ENCODE peak calls at places on chromosomes 3 and 15, in eight cellular contexts. U is MM.1S, P is HCT116, O is keratinocyte, K is neural progenitor cell, T is HepG2, F is GM23248, H is mammary epithelial cell. I is an unnamed sample.

GRCh38 chr3:52851348-52851747 is 16.5 kb upstream of the MUSTN1 start:
- DNase-seq in K (peak), O (no peak), F (peak), P (peak), T (peak), U (peak), H (peak), I (no peak)

GRCh38 chr15:84834969-84835368 is 17.8 kb downstream of the ALPK3 start:
- DNase-seq in T (no peak), K (no peak), O (no peak), H (no peak), F (no peak), P (no peak), U (no peak), I (no peak)

GRCh38 chr3:32176989-32177701 is 61.3 kb upstream of the CMTM8 start:
- DNase-seq in H (peak), P (peak), K (peak), F (peak), T (peak), O (peak), U (peak), I (no peak)

GRCh38 chr3:39506863-39507262 is 39.4 kb downstream of the MOBP start:
- DNase-seq in F (no peak), U (no peak), T (no peak), O (no peak), H (no peak), P (no peak), K (no peak), I (no peak)

GRCh38 chr3:67461667-67462142 is 192.7 kb downstream of the SUCLG2 start:
- DNase-seq in O (no peak), T (no peak), H (no peak), F (peak), P (no peak), U (no peak), K (no peak), I (no peak)

GRCh38 chr15:69808756-69809155 is 289.0 kb downstream of the TLE3 start:
- DNase-seq in F (peak), H (no peak), O (no peak), T (no peak), P (no peak), K (no peak), U (no peak), I (no peak)

GRCh38 chr15:90870354-90871096 is 2.1 kb downstream of the FURIN start:
- DNase-seq in H (no peak), P (no peak), U (no peak), O (no peak), K (no peak), T (no peak), F (peak), I (no peak)

GRCh38 chr3:15998896-15999295 is 175.6 kb upstream of the GALNT15 start:
- DNase-seq in K (no peak), H (no peak), P (no peak), O (no peak), U (no peak), F (no peak), T (no peak), I (no peak)

GRCh38 chr3:165254812-165255211 is 58.6 kb upstream of the SLITRK3 start:
- DNase-seq in F (peak), T (peak), U (peak), K (peak), H (no peak), O (no peak), P (peak), I (no peak)

GRCh38 chr3:40827942-40828688 is 303.4 kb downstream of the ZNF621 start:
- DNase-seq in P (no peak), U (no peak), O (no peak), K (no peak), F (peak), T (no peak), H (peak), I (no peak)

GRCh38 chr15:74983725-74984231 is 11.6 kb upstream of the SCAMP5 start:
- DNase-seq in T (no peak), K (no peak), O (no peak), F (peak), U (peak), H (peak), P (no peak), I (no peak)

GRCh38 chr3:71585126-71585525 is 1.6 kb upstream of the FOXP1 start:
- DNase-seq in P (no peak), H (no peak), F (peak), U (no peak), O (no peak), K (peak), T (no peak), I (no peak)

GRCh38 chr3:188124184-188124583 is 29.8 kb upstream of the LPP start:
- DNase-seq in U (no peak), K (no peak), T (peak), P (no peak), F (no peak), H (peak), O (no peak), I (no peak)

GRCh38 chr3:64294771-64295170 is 69.5 kb upstream of the PRICKLE2 start:
- DNase-seq in K (no peak), H (no peak), U (no peak), F (no peak), O (no peak), T (no peak), P (no peak), I (no peak)

GRCh38 chr15:80904941-80905532 is 84.6 kb downstream of the MESD start:
- DNase-seq in U (no peak), H (no peak), T (no peak), O (no peak), F (peak), K (no peak), P (no peak), I (no peak)

GRCh38 chr3:10715886-10716285 is 100.1 kb upstream of the SLC6A11 start:
- DNase-seq in H (no peak), O (no peak), K (no peak), U (no peak), F (no peak), T (no peak), P (no peak), I (no peak)

GRCh38 chr3:134255399-134255798 is 4.7 kb upstream of the RYK start:
- DNase-seq in K (no peak), T (no peak), F (no peak), U (no peak), H (no peak), O (no peak), P (no peak), I (no peak)

GRCh38 chr3:194046995-194047681 is 88.8 kb upstream of the HES1 start:
- DNase-seq in U (peak), F (peak), H (no peak), T (no peak), K (no peak), O (no peak), P (no peak), I (no peak)

DNA sequence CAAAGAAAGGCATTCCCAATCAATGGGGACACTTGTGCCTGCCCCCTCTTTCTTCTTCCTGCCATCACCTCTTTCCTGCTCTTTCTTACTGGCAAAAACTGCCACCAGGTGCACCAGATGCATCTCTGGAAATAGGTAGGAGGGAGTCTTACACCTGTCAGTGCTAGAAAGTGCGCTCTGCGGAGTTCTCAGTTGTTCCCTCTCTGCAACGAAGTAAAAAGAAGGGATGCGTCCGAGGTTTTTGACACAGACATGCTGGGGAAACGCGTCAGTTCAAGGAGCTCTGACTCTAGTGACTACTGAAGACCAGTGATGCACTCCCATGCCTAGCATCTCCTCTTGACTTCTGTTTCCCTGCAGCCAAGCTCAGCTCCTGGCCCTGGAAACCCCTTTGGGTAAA is 766 bp upstream of the GRM7 start:
- DNase-seq in H (no peak), K (peak), U (no peak), P (no peak), O (no peak), F (no peak), T (no peak), I (no peak)
- H3K9ac ChIP-seq in H (no peak), K (no peak), U (no peak), P (no peak), O (no peak), F (no peak), T (no peak), I (no peak)

GRCh38 chr3:184262166-184262926 is 993 bp upstream of the CAMK2N2 start:
- DNase-seq in F (peak), U (no peak), K (peak), O (no peak), T (no peak), P (no peak), H (peak), I (no peak)
- TF ChIP-seq EZH2 in F (no peak), U (no peak), K (peak), O (peak), T (peak), P (no peak), H (no peak), I (peak)

GRCh38 chr3:149377408-149378111 is at the start of gene TM4SF1:
- DNase-seq in T (peak), F (peak), P (no peak), U (no peak), K (no peak), O (no peak), H (peak), I (no peak)
- H3K9ac ChIP-seq in T (peak), F (peak), P (no peak), U (no peak), K (no peak), O (peak), H (peak), I (no peak)

GRCh38 chr3:173397161-173398110 is at the start of gene NLGN1:
- DNase-seq in U (peak), H (peak), P (no peak), O (no peak), K (peak), F (peak), T (no peak), I (no peak)
- TF ChIP-seq EZH2 in U (no peak), H (peak), P (no peak), O (no peak), K (peak), F (no peak), T (no peak), I (no peak)

GRCh38 chr15:39131605-39132004 is 449.3 kb upstream of the THBS1 start:
- DNase-seq in K (no peak), T (no peak), P (no peak), U (no peak), F (peak), O (no peak), H (no peak), I (no peak)
- H3K9ac ChIP-seq in K (no peak), T (no peak), P (no peak), U (no peak), F (peak), O (no peak), H (no peak), I (no peak)

GRCh38 chr3:185822957-185823279 is 1.9 kb downstream of the IGF2BP2 start:
- DNase-seq in F (peak), U (peak), P (no peak), O (no peak), T (no peak), K (no peak), H (no peak), I (no peak)
- TF ChIP-seq EZH2 in F (no peak), U (no peak), P (no peak), O (no peak), T (no peak), K (no peak), H (no peak), I (no peak)

I was measured in SK-N-MC.